ENCODE peak calls at places on chromosomes 7 and 10, in ten cellular contexts. G is GM12878, J is IMR-90, L is stomach, O is upper lobe of left lung, A is transverse colon, S is prostate gland, N is A549, X is HCT116, D is erythroblast. B is an unnamed sample.

GRCh38 chr10:78134919-78135318 is 101.3 kb downstream of the RPS24 start:
- DNase-seq in G (no peak), J (no peak), L (no peak), O (no peak), A (no peak), S (no peak), N (peak), X (no peak), D (no peak), B (no peak)

GRCh38 chr10:1657500-1657899 is 79.8 kb downstream of the ADARB2 start:
- DNase-seq in G (no peak), J (no peak), L (no peak), O (no peak), A (no peak), S (no peak), N (no peak), X (no peak), D (no peak), B (no peak)

GRCh38 chr10:121572857-121573540 is 25.2 kb downstream of the FGFR2 start:
- DNase-seq in G (no peak), J (no peak), L (no peak), O (no peak), A (peak), S (peak), N (no peak), X (no peak), D (no peak), B (no peak)

GRCh38 chr10:55410415-55410885 is 609.4 kb upstream of the PCDH15 start:
- DNase-seq in G (no peak), J (no peak), L (no peak), O (peak), A (peak), S (peak), N (no peak), X (no peak), D (no peak), B (no peak)

GRCh38 chr7:139119486-139119849 is 9.9 kb upstream of the ZC3HAV1 start:
- DNase-seq in G (no peak), J (no peak), L (no peak), O (no peak), A (no peak), S (no peak), N (no peak), X (no peak), D (no peak), B (no peak)

GRCh38 chr7:33774762-33775523 is 130.4 kb upstream of the BMPER start:
- DNase-seq in G (no peak), J (peak), L (peak), O (peak), A (peak), S (no peak), N (no peak), X (no peak), D (no peak), B (no peak)

GRCh38 chr10:69818676-69819239 is 17.1 kb downstream of the COL13A1 start:
- DNase-seq in G (no peak), J (peak), L (no peak), O (no peak), A (no peak), S (no peak), N (no peak), X (no peak), D (no peak), B (no peak)

GRCh38 chr7:82317760-82318159 is 125.8 kb downstream of the CACNA2D1 start:
- DNase-seq in G (no peak), J (no peak), L (no peak), O (no peak), A (no peak), S (no peak), N (no peak), X (no peak), D (no peak), B (no peak)

GRCh38 chr7:142496545-142496991 is 238.7 kb upstream of the PRSS58 start:
- DNase-seq in G (no peak), J (peak), L (no peak), O (no peak), A (peak), S (peak), N (peak), X (peak), D (peak), B (peak)

GRCh38 chr7:37211097-37211496 is 237.6 kb downstream of the ELMO1 start:
- DNase-seq in G (no peak), J (peak), L (no peak), O (no peak), A (peak), S (no peak), N (no peak), X (no peak), D (no peak), B (no peak)

GRCh38 chr7:30434140-30434799 is 44.3 kb downstream of the NOD1 start:
- DNase-seq in G (peak), J (no peak), L (no peak), O (peak), A (no peak), S (no peak), N (no peak), X (no peak), D (no peak), B (no peak)

GRCh38 chr7:139232893-139233292 is 1.9 kb downstream of the UBN2 start:
- DNase-seq in G (no peak), J (peak), L (no peak), O (no peak), A (no peak), S (no peak), N (no peak), X (no peak), D (no peak), B (no peak)

GRCh38 chr7:64407148-64407547 is 93.4 kb downstream of the ZNF736 start:
- DNase-seq in G (no peak), J (no peak), L (no peak), O (no peak), A (no peak), S (no peak), N (no peak), X (no peak), D (no peak), B (no peak)

GRCh38 chr7:47361746-47362215 is 220.1 kb downstream of the TNS3 start:
- DNase-seq in G (peak), J (peak), L (peak), O (peak), A (peak), S (peak), N (no peak), X (peak), D (no peak), B (no peak)

GRCh38 chr10:42475168-42476098 is 162.9 kb downstream of the ZNF33B start:
- DNase-seq in G (no peak), J (peak), L (no peak), O (no peak), A (no peak), S (no peak), N (no peak), X (peak), D (no peak), B (no peak)

GRCh38 chr7:50307368-50308012 is 3.0 kb downstream of the IKZF1 start:
- DNase-seq in G (no peak), J (no peak), L (no peak), O (no peak), A (peak), S (no peak), N (no peak), X (no peak), D (peak), B (no peak)

GRCh38 chr7:37826825-37827224 is 21.6 kb upstream of the NME8 start:
- DNase-seq in G (no peak), J (no peak), L (no peak), O (no peak), A (no peak), S (peak), N (no peak), X (no peak), D (no peak), B (no peak)

GRCh38 chr10:48772059-48772458 is 87.4 kb downstream of the WDFY4 start:
- DNase-seq in G (no peak), J (no peak), L (no peak), O (no peak), A (no peak), S (no peak), N (no peak), X (no peak), D (no peak), B (no peak)

GRCh38 chr10:76554478-76554877 is 1083.1 kb downstream of the KCNMA1 start:
- DNase-seq in G (no peak), J (no peak), L (no peak), O (no peak), A (no peak), S (no peak), N (no peak), X (no peak), D (no peak), B (no peak)

GRCh38 chr7:18467011-18467410 is 28.5 kb upstream of the HDAC9 start:
- DNase-seq in G (no peak), J (peak), L (no peak), O (no peak), A (no peak), S (no peak), N (no peak), X (no peak), D (no peak), B (no peak)

GRCh38 chr10:3651969-3652653 is 132.9 kb downstream of the KLF6 start:
- DNase-seq in G (no peak), J (no peak), L (no peak), O (no peak), A (no peak), S (no peak), N (no peak), X (no peak), D (no peak), B (no peak)

GRCh38 chr10:73495226-73495883 is 469 bp downstream of the PPP3CB start:
- DNase-seq in G (peak), J (peak), L (peak), O (peak), A (peak), S (peak), N (peak), X (peak), D (peak), B (peak)

GRCh38 chr10:131897297-131897899 is 3.4 kb upstream of the PPP2R2D start:
- DNase-seq in G (no peak), J (no peak), L (no peak), O (no peak), A (no peak), S (no peak), N (no peak), X (no peak), D (peak), B (no peak)
- TF ChIP-seq POLR2A in G (no peak), J (no peak), L (no peak), O (no peak), A (no peak), S (no peak), N (no peak), X (no peak), D (peak), B (no peak)

DNA sequence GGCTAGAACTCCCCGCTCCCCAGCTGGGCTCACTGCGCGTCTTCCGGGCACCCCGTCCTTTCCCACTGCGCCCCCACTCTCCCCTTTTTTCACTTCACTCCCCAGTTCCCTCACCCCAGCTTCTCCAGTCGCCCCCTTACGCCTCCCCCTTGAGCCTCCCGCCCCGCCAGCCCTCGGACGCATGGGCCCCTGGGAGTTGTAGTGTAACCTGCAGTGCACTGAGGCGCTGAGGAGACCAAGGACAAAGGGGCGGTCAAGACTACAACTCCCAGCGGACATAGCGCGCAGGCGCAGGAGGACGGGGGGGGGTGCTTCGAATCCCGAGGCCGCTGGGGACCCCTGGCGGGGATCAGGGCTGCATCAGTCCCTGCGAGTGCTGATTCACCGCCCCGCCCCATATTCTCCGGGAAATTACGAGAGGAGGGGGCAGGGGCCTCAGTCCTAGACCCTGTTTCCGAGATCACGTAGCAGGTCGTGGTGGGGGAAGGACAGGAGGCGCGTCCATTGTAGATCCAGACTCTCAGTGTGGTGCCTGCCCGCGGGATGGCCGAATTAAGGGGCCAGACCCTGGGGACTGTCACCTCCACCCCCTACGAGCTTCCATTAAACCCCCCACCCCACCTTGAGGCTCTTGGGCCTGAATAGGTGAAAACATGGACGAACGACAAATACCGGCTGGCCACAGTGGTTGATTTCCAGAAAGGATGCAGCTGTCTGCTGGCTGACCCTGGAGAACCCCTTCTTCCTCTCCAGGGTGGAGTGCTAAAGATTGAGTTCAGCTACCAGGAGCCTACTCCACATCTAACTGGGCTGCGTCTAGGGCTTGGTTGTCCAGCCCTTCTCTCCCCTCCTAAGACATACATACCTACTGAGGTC is 558 bp upstream of the YWHAG start:
- DNase-seq in G (peak), J (peak), L (peak), O (peak), A (peak), S (peak), N (peak), X (peak), D (peak), B (peak)
- TF ChIP-seq POLR2A in G (no peak), J (peak), L (no peak), O (no peak), A (no peak), S (peak), N (peak), X (no peak), D (no peak), B (no peak)

GRCh38 chr10:133373104-133373624 is at the start of gene ECHS1:
- DNase-seq in G (peak), J (peak), L (peak), O (peak), A (peak), S (peak), N (peak), X (peak), D (peak), B (peak)
- TF ChIP-seq POLR2A in G (peak), J (peak), L (no peak), O (no peak), A (peak), S (peak), N (peak), X (peak), D (peak), B (peak)

GRCh38 chr10:71765907-71766716 is 7.2 kb downstream of the VSIR start:
- DNase-seq in G (no peak), J (no peak), L (no peak), O (no peak), A (peak), S (no peak), N (no peak), X (no peak), D (no peak), B (no peak)

GRCh38 chr10:71769279-71769823 is 4.0 kb downstream of the VSIR start:
- DNase-seq in G (peak), J (peak), L (no peak), O (no peak), A (peak), S (no peak), N (no peak), X (no peak), D (no peak), B (no peak)

GRCh38 chr10:71765176-71765906 is 8.0 kb downstream of the VSIR start:
- DNase-seq in G (no peak), J (peak), L (no peak), O (no peak), A (no peak), S (no peak), N (peak), X (no peak), D (no peak), B (no peak)

GRCh38 chr10:71766717-71767419 is 6.5 kb downstream of the VSIR start:
- DNase-seq in G (no peak), J (peak), L (peak), O (peak), A (peak), S (no peak), N (peak), X (peak), D (peak), B (no peak)

DNA sequence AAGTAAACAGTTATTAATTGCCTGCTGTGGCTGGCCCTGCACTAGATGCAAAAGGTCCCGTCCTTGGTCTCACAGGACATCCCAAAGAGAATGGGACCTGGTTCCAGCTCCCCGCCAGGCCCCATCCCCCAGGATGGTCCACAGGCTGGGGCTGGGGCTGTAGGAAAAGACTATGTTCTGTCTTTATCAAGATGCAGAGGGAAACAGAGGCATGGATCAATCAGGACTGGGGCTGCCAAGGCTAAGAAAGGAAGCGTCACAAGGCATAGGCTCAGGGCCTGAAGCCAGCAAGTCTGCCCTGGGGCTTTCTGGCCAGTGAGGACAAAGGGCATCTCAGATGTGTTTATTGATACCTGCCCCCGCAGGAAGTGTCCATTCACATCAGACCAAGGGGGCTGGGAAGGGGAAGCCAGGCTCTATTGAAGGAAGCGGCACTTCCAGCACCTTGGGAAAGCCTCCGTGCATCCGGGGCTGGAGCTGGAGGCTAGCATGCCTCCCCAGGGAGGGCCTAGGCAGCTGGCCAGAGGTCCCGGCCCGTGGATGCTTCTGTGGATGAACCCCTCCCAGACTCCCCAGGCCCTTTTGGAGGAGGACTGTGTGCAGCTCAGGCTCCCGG is 5.8 kb downstream of the VSIR start:
- DNase-seq in G (no peak), J (no peak), L (no peak), O (peak), A (peak), S (no peak), N (peak), X (no peak), D (no peak), B (no peak)
- TF ChIP-seq POLR2A in G (no peak), J (no peak), L (no peak), O (no peak), A (peak), S (peak), N (no peak), X (no peak), D (no peak), B (no peak)

GRCh38 chr10:113496124-113496523 is 56.7 kb upstream of the HABP2 start:
- DNase-seq in G (no peak), J (no peak), L (no peak), O (no peak), A (no peak), S (no peak), N (no peak), X (no peak), D (no peak), B (no peak)

GRCh38 chr10:113494736-113495135 is 58.1 kb upstream of the HABP2 start:
- DNase-seq in G (no peak), J (no peak), L (no peak), O (no peak), A (no peak), S (no peak), N (no peak), X (no peak), D (no peak), B (no peak)

GRCh38 chr10:113493943-113494342 is 58.9 kb upstream of the HABP2 start:
- DNase-seq in G (no peak), J (no peak), L (no peak), O (no peak), A (no peak), S (peak), N (peak), X (no peak), D (no peak), B (no peak)

GRCh38 chr10:113493195-113493594 is 59.7 kb upstream of the HABP2 start:
- DNase-seq in G (no peak), J (peak), L (no peak), O (no peak), A (no peak), S (no peak), N (no peak), X (no peak), D (no peak), B (no peak)

GRCh38 chr10:113492181-113492580 is 60.7 kb upstream of the HABP2 start:
- DNase-seq in G (no peak), J (no peak), L (no peak), O (no peak), A (no peak), S (no peak), N (no peak), X (no peak), D (no peak), B (no peak)
- TF ChIP-seq POLR2A in G (no peak), J (no peak), L (no peak), O (no peak), A (no peak), S (no peak), N (no peak), X (no peak), D (no peak), B (no peak)